ENCODE peak calls at places on chromosomes 6 and 20, in five cellular contexts. U is K562, Y is stomach, V is A549, T is IMR-90. P is an unnamed sample.
A peak's percentile ranks its signal among the peaks of the same experiment; 100 is the strongest.

GRCh38 chr6:21679761-21680265 is 86.3 kb downstream of the SOX4 start:
- DNase-seq in U (no peak), Y (no peak), V (peak; percentile 16), T (peak; percentile 88), P (no peak)

GRCh38 chr6:170231496-170232185 is 59.2 kb downstream of the DLL1 start:
- DNase-seq in U (no peak), Y (no peak), V (no peak), T (peak; percentile 6), P (peak; percentile 58)

GRCh38 chr6:51571168-51571567 is 516.2 kb downstream of the PKHD1 start:
- DNase-seq in U (no peak), Y (no peak), V (no peak), T (no peak), P (no peak)

GRCh38 chr6:3861424-3861823 is 12.3 kb downstream of the FAM50B start:
- DNase-seq in U (no peak), Y (no peak), V (no peak), T (no peak), P (no peak)

GRCh38 chr6:3421763-3422456 is 34.9 kb downstream of the SLC22A23 start:
- DNase-seq in U (peak; percentile 62), Y (no peak), V (no peak), T (peak; percentile 62), P (no peak)

GRCh38 chr6:127900935-127901334 is at the start of gene THEMIS:
- DNase-seq in U (no peak), Y (no peak), V (no peak), T (no peak), P (no peak)

GRCh38 chr6:130029163-130029562 is 10.8 kb downstream of the L3MBTL3 start:
- DNase-seq in U (no peak), Y (no peak), V (no peak), T (no peak), P (no peak)

GRCh38 chr6:29762781-29763214 is 39.6 kb downstream of the HLA-F start:
- DNase-seq in U (no peak), Y (no peak), V (no peak), T (no peak), P (no peak)

GRCh38 chr20:63226020-63226943 is 9.4 kb upstream of the BIRC7 start:
- DNase-seq in U (no peak), Y (no peak), V (no peak), T (no peak), P (no peak)

GRCh38 chr6:105785412-105785811 is 300.7 kb upstream of the PRDM1 start:
- DNase-seq in U (no peak), Y (no peak), V (no peak), T (no peak), P (no peak)

GRCh38 chr6:169070506-169071176 is 183.0 kb downstream of the THBS2 start:
- DNase-seq in U (peak; percentile 24), Y (peak; percentile 37), V (peak; percentile 72), T (peak; percentile 100), P (no peak)

GRCh38 chr20:38339993-38340392 is 6.3 kb upstream of the LBP start:
- DNase-seq in U (no peak), Y (no peak), V (no peak), T (no peak), P (no peak)

GRCh38 chr6:111781055-111781708 is 92.1 kb downstream of the FYN start:
- DNase-seq in U (peak; percentile 62), Y (no peak), V (no peak), T (peak; percentile 68), P (no peak)

GRCh38 chr20:62159052-62159451 is 15.5 kb downstream of the SS18L1 start:
- DNase-seq in U (no peak), Y (no peak), V (no peak), T (no peak), P (no peak)

GRCh38 chr20:9280654-9281053 is 211.8 kb downstream of the PLCB4 start:
- DNase-seq in U (no peak), Y (no peak), V (no peak), T (peak; percentile 21), P (no peak)

GRCh38 chr6:53811082-53811481 is 16.3 kb downstream of the LRRC1 start:
- DNase-seq in U (no peak), Y (peak; percentile 84), V (no peak), T (no peak), P (peak; percentile 70)

GRCh38 chr6:139392834-139393233 is 18.4 kb upstream of the CITED2 start:
- DNase-seq in U (no peak), Y (no peak), V (no peak), T (peak; percentile 73), P (no peak)

GRCh38 chr6:10759312-10759839 is 11.8 kb downstream of the TMEM14B start:
- DNase-seq in U (peak; percentile 78), Y (no peak), V (peak; percentile 60), T (peak; percentile 96), P (no peak)

GRCh38 chr20:34363062-34364012 is at the start of gene ITCH:
- DNase-seq in U (peak; percentile 97), Y (peak; percentile 97), V (peak; percentile 98), T (peak; percentile 95), P (peak; percentile 99)

GRCh38 chr6:118400098-118400497 is 148.0 kb upstream of the PLN start:
- DNase-seq in U (no peak), Y (no peak), V (no peak), T (no peak), P (no peak)

GRCh38 chr20:59743767-59744485 is 139.6 kb downstream of the PHACTR3 start:
- DNase-seq in U (peak; percentile 4), Y (no peak), V (no peak), T (no peak), P (no peak)

GRCh38 chr6:39791850-39792500 is at the start of gene DAAM2:
- DNase-seq in U (no peak), Y (peak; percentile 64), V (no peak), T (peak; percentile 41), P (peak; percentile 86)

GRCh38 chr6:163436843-163437242 is 22.3 kb downstream of the QKI start:
- DNase-seq in U (no peak), Y (no peak), V (no peak), T (no peak), P (no peak)
- H3K27ac ChIP-seq in U (no peak overlapping the region), Y (no peak overlapping the region), V (no peak overlapping the region), T (no peak overlapping the region), P (no peak overlapping the region)

GRCh38 chr20:21133404-21133803 is 7.5 kb downstream of the KIZ start:
- DNase-seq in U (no peak), Y (no peak), V (no peak), T (no peak), P (no peak)

GRCh38 chr20:21127201-21127981 is 1.5 kb downstream of the KIZ start:
- DNase-seq in U (no peak), Y (no peak), V (no peak), T (no peak), P (no peak)

GRCh38 chr20:21133917-21134622 is 8.2 kb downstream of the KIZ start:
- DNase-seq in U (no peak), Y (no peak), V (no peak), T (no peak), P (no peak)

GRCh38 chr20:21125849-21126840 is at the start of gene KIZ:
- DNase-seq in U (peak; percentile 91), Y (peak; percentile 98), V (peak; percentile 83), T (peak; percentile 92), P (peak; percentile 99)

GRCh38 chr20:21129861-21130260 is 4.0 kb downstream of the KIZ start:
- DNase-seq in U (peak; percentile 8), Y (no peak), V (no peak), T (no peak), P (no peak)
- TF ChIP-seq CTCF in U (no peak), Y (no peak), V (no peak), T (no peak), P (no peak)

DNA sequence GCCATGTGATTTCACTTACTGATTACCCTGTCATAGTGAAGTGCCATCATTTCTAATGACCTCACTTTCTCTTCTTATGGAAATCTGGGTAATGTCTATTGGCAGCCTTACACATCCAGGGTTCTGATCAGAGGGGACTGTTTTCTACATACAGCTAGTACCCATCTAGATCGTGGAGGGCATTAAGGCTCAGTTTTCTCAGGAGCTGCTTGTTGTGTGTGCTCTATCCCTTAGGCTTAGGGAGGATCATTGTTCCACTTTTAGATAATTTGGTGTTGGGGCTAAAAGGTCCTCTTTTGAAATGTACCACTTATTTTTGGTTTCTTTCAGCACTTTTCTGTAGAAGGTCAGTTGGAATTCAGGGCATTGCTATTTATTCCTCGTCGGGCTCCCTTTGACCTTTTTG is 3.8 kb downstream of the HSP90AB1 start:
- DNase-seq in U (no peak), Y (no peak), V (no peak), T (no peak), P (no peak)
- H3K27ac ChIP-seq in U (peak overlapping the region; percentile 16), Y (peak overlapping the region; percentile 29), V (no peak overlapping the region), T (no peak overlapping the region), P (no peak overlapping the region)

GRCh38 chr6:31865205-31866118 is 2.8 kb upstream of the NEU1 start:
- DNase-seq in U (no peak), Y (no peak), V (no peak), T (no peak), P (no peak)
- TF ChIP-seq CTCF in U (no peak), Y (no peak), V (no peak), T (no peak), P (no peak)

DNA sequence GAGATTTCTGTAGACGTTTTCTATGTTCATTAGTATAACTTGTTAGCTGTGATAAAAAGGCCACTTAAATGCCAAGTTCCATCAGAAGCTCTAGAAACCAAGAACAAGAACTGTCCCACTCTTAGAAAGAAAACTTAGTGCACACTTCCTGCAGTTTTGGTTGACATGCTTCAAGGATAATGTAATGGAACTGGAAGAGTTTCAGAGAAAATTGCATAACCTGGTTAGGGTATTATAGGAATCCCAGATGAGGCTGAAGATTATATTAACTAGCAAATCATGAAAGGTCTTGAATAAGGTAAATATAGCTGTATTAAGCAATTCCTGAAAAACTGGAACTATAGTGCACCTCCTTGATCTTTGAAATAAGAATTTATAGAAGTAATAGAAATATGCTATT is 1.8 kb upstream of the PHACTR2 start:
- DNase-seq in U (no peak), Y (no peak), V (no peak), T (peak; percentile 56), P (no peak)
- H3K27ac ChIP-seq in U (no peak overlapping the region), Y (peak overlapping the region; percentile 78), V (peak overlapping the region; percentile 75), T (no peak overlapping the region), P (peak overlapping the region; percentile 26)

GRCh38 chr20:48877299-48877698 is 44.2 kb upstream of the ARFGEF2 start:
- DNase-seq in U (no peak), Y (no peak), V (no peak), T (no peak), P (no peak)
- TF ChIP-seq CTCF in U (no peak), Y (no peak), V (no peak), T (no peak), P (no peak)

DNA sequence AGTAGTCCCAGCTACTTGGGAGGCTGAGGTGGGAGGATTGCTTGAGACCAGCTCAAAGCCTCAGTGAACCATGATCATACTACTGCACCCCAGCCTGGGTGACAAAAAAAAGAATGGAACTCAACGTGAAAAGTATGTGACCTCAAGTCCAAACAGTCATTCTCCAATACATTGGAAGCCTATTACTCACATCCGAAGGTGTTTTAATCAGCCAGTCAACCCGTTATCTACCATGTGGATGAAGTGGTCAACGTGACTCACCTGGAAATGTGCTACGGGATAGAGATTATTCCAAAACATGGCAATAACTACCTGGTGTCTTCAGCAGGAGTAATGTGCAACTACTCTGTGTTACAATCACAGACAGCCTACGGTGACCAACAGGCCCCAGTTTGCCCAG is 85.8 kb upstream of the TOP1 start:
- DNase-seq in U (no peak), Y (no peak), V (no peak), T (no peak), P (no peak)
- H3K27ac ChIP-seq in U (no peak overlapping the region), Y (no peak overlapping the region), V (no peak overlapping the region), T (no peak overlapping the region), P (no peak overlapping the region)

GRCh38 chr20:4108495-4109306 is 93.3 kb upstream of the RNF24 start:
- DNase-seq in U (peak; percentile 82), Y (peak; percentile 69), V (peak; percentile 91), T (peak; percentile 88), P (peak; percentile 64)
- TF ChIP-seq CTCF in U (peak; percentile 94), Y (no peak), V (peak; percentile 100), T (peak; percentile 99), P (peak; percentile 94)

GRCh38 chr6:166334878-166335277 is 7.5 kb downstream of the SFT2D1 start:
- DNase-seq in U (no peak), Y (no peak), V (no peak), T (no peak), P (no peak)
- H3K27ac ChIP-seq in U (no peak overlapping the region), Y (no peak overlapping the region), V (no peak overlapping the region), T (no peak overlapping the region), P (no peak overlapping the region)

P was measured in upper lobe of right lung.